ENCODE peak calls at places on chromosomes 2 and 18, in eight cellular contexts. V is heart left ventricle; E is pancreas; T is astrocyte; Q is left ventricle myocardium inferior; Z is ascending aorta; J is HL-60; O is CD8-positive, alpha-beta T cell. P is an unnamed sample.

GRCh38 chr2:177724398-177725287 is 332.1 kb downstream of the AGPS start:
- DNase-seq in O (peak; percentile 10), Z (no peak), T (peak; percentile 10), V (peak; percentile 40), E (peak; percentile 53), Q (peak; percentile 32), J (no peak), P (no peak)

GRCh38 chr2:158644139-158644538 is 151.0 kb upstream of the DAPL1 start:
- DNase-seq in Q (no peak), Z (no peak), O (no peak), J (no peak), E (no peak), V (no peak), T (peak; percentile 98), P (no peak)

GRCh38 chr18:48896875-48897511 is 53.8 kb downstream of the SMAD7 start:
- DNase-seq in T (no peak), V (peak; percentile 64), E (no peak), O (no peak), Z (peak; percentile 59), Q (peak; percentile 58), J (peak; percentile 99), P (peak; percentile 90)

GRCh38 chr2:74264281-74264680 is 65.9 kb downstream of the MTHFD2 start:
- DNase-seq in T (no peak), J (no peak), O (no peak), Q (no peak), Z (no peak), V (no peak), E (no peak), P (no peak)

GRCh38 chr18:13099113-13099512 is 108.0 kb downstream of the CEP192 start:
- DNase-seq in J (no peak), E (no peak), Z (no peak), V (no peak), T (no peak), Q (no peak), O (no peak), P (no peak)

GRCh38 chr2:219057709-219058540 is 2.8 kb downstream of the IHH start:
- DNase-seq in T (peak; percentile 16), J (peak; percentile 39), Z (peak; percentile 18), V (peak; percentile 66), O (peak; percentile 63), Q (peak; percentile 73), E (peak; percentile 87), P (peak; percentile 84)

GRCh38 chr2:161123531-161124030 is 36.6 kb upstream of the TANK start:
- DNase-seq in T (no peak), E (no peak), O (no peak), J (no peak), V (no peak), Z (no peak), Q (no peak), P (no peak)

GRCh38 chr2:189723199-189723598 is 39.4 kb downstream of the OSGEPL1 start:
- DNase-seq in T (no peak), V (no peak), O (no peak), J (no peak), E (no peak), Q (no peak), Z (no peak), P (no peak)

GRCh38 chr2:133512121-133512520 is 56.1 kb downstream of the NCKAP5 start:
- DNase-seq in E (no peak), T (no peak), J (no peak), Z (no peak), O (no peak), Q (no peak), V (no peak), P (no peak)

GRCh38 chr18:28767781-28768211 is 590.9 kb upstream of the CDH2 start:
- DNase-seq in O (no peak), Q (no peak), T (peak; percentile 87), Z (no peak), J (no peak), E (no peak), V (no peak), P (no peak)

GRCh38 chr2:183541766-183542165 is 417.5 kb downstream of the NUP35 start:
- DNase-seq in T (peak; percentile 49), V (no peak), O (no peak), E (no peak), Q (no peak), J (no peak), Z (no peak), P (no peak)

GRCh38 chr2:37812414-37812813 is 112.7 kb upstream of the RMDN2 start:
- DNase-seq in O (no peak), Z (no peak), J (no peak), E (no peak), V (no peak), T (no peak), Q (no peak), P (no peak)

GRCh38 chr2:157572725-157573124 is 55.9 kb downstream of the ACVR1C start:
- DNase-seq in E (peak; percentile 8), T (no peak), Z (no peak), Q (no peak), J (no peak), O (no peak), V (no peak), P (no peak)

GRCh38 chr18:23284629-23285028 is 149.3 kb downstream of the CABLES1 start:
- DNase-seq in T (no peak), J (no peak), E (no peak), Q (no peak), Z (no peak), O (no peak), V (no peak), P (no peak)

GRCh38 chr2:224754129-224754528 is 38.0 kb upstream of the CCDC195 start:
- DNase-seq in T (peak; percentile 48), J (no peak), Q (no peak), V (no peak), O (no peak), E (no peak), Z (no peak), P (no peak)

GRCh38 chr2:105760639-105761337 is 16.1 kb downstream of the NCK2 start:
- DNase-seq in O (no peak), Q (no peak), T (no peak), E (no peak), V (no peak), Z (no peak), J (no peak), P (no peak)

GRCh38 chr2:38602136-38602731 is 494 bp downstream of the HNRNPLL start:
- DNase-seq in E (peak; percentile 39), T (no peak), V (peak; percentile 34), J (no peak), O (peak; percentile 9), Q (peak; percentile 35), Z (no peak), P (peak; percentile 71)

GRCh38 chr2:67570626-67571025 is 173.5 kb downstream of the ETAA1 start:
- DNase-seq in T (no peak), Z (no peak), J (no peak), Q (no peak), O (no peak), V (no peak), E (no peak), P (no peak)
- H3K27ac ChIP-seq in T (no peak overlapping the region), Z (no peak overlapping the region), J (no peak overlapping the region), Q (no peak overlapping the region), O (no peak overlapping the region), V (no peak overlapping the region), E (no peak overlapping the region), P (no peak overlapping the region)

GRCh38 chr2:33304032-33304864 is 172.2 kb upstream of the RASGRP3 start:
- DNase-seq in Q (no peak), J (no peak), O (no peak), Z (no peak), T (no peak), E (no peak), V (no peak), P (no peak)
- H3K4me3 ChIP-seq in Q (no peak overlapping the region), J (no peak overlapping the region), O (no peak overlapping the region), Z (no peak overlapping the region), T (no peak overlapping the region), E (no peak overlapping the region), V (no peak overlapping the region), P (no peak overlapping the region)

DNA sequence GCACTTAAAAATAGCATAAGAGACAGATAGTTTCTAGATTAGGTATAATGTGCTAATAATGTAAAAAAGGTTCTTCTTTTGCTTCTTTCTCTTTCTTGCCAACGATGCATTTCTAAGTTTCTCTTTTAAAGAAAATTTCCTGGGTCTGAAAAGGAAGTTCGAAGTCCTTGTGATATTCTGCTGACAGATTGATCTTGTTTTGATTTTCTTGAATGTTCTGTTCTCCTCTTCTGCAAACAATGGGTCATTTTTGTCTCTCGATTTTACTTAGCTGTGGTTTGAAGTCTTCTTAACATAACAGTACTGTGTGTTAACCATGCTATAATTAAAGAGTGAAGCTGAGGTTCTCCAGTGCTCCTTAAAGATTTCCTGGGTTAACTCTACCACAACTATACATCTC is 61.1 kb upstream of the ACYP2 start:
- DNase-seq in O (no peak), T (no peak), J (no peak), Q (no peak), E (no peak), V (no peak), Z (no peak), P (no peak)
- H3K27ac ChIP-seq in O (no peak overlapping the region), T (no peak overlapping the region), J (no peak overlapping the region), Q (no peak overlapping the region), E (peak overlapping the region; percentile 19), V (peak overlapping the region; percentile 75), Z (peak overlapping the region; percentile 23), P (no peak overlapping the region)

DNA sequence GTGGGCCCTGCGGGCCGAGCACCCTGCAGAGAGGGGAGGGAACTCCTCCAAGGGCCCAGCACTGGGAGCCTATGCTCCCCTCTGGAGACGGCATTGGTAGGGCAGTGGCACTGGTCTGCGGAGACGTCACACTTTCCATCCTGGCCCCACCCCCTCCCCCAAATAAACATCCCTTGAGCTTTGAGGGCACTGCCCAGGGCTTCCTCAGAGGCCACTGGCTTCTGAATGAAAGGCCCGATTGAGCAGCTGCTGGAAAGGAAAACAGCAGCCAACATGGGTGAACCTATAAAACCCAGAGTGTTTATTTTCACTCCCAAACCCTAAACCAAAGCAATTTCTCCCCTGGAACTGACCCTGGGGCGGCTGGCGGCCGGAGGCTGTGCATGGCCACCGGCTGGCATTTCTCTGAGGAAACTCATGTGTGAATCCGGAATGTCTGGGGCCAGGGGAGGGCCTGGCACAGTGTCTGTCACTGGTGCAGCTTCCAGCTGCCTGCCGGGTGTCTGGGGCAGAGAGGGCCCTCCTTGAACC is 138.9 kb downstream of the DYSF start:
- DNase-seq in Q (no peak), E (no peak), O (no peak), V (no peak), J (no peak), T (no peak), Z (no peak), P (no peak)
- H3K4me3 ChIP-seq in Q (no peak overlapping the region), E (no peak overlapping the region), O (no peak overlapping the region), V (no peak overlapping the region), J (no peak overlapping the region), T (no peak overlapping the region), Z (no peak overlapping the region), P (no peak overlapping the region)

DNA sequence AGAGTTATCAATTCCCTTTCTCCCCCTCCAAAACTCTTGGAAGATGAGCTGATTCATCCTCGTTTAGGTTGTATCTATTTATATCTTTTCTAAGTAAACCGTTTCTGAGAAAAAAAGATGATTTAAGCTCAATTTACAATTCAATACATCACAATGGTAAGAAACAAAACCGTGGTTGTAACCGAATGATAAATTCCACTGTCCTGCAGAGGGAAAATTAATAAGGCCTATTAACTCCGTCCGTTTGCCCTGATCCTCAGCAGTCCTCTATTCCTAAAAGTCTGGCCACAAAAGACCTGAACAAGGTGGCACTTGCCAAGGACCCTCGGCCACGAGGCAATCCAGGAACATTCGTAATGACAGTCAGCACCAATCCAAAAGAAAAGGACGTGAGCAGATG is 286.2 kb downstream of the TCF4 start:
- DNase-seq in O (no peak), V (no peak), Q (no peak), E (no peak), T (no peak), J (no peak), Z (no peak), P (no peak)
- H3K27ac ChIP-seq in O (no peak overlapping the region), V (peak overlapping the region; percentile 22), Q (peak overlapping the region; percentile 66), E (no peak overlapping the region), T (no peak overlapping the region), J (no peak overlapping the region), Z (no peak overlapping the region), P (no peak overlapping the region)